ENCODE peak calls at places on chromosomes 6 and 20, in ten cellular contexts. U is KG1, K is iPS DF 19.7, E is thoracic aorta, Z is IMR-90, R is NCI-H2171 treated with DMSO at 0.1 percent for 48 hours, L is retina, C is MG63, M is neural crest cell, V is body of pancreas. W is an unnamed sample.

GRCh38 chr6:125077453-125077852 is 76.1 kb upstream of the TPD52L1 start:
- DNase-seq in V (no peak), Z (no peak), M (no peak), L (no peak), E (no peak), R (no peak), K (no peak), C (no peak), U (no peak), W (no peak)

GRCh38 chr6:44977406-44977740 is 350.8 kb upstream of the RUNX2 start:
- DNase-seq in Z (no peak), E (no peak), L (no peak), U (no peak), V (no peak), M (no peak), K (no peak), C (no peak), R (no peak), W (no peak)

GRCh38 chr6:145042559-145042958 is 692.8 kb downstream of the EPM2A start:
- DNase-seq in R (no peak), E (no peak), M (no peak), L (no peak), K (peak; percentile 9), V (no peak), Z (no peak), U (no peak), C (no peak), W (no peak)

GRCh38 chr20:6104493-6105188 is 18.2 kb downstream of the FERMT1 start:
- DNase-seq in U (no peak), V (no peak), M (no peak), R (peak; percentile 76), E (no peak), K (no peak), Z (peak; percentile 34), C (no peak), L (peak; percentile 15), W (no peak)

GRCh38 chr6:90214966-90215365 is 81.7 kb downstream of the BACH2 start:
- DNase-seq in K (no peak), Z (no peak), L (no peak), C (no peak), U (no peak), R (no peak), M (no peak), E (no peak), V (no peak), W (no peak)

GRCh38 chr6:147738089-147738488 is 229.6 kb downstream of the SAMD5 start:
- DNase-seq in M (no peak), R (no peak), Z (no peak), V (no peak), C (no peak), K (no peak), L (no peak), U (no peak), E (no peak), W (no peak)

GRCh38 chr6:63527658-63528514 is 44.4 kb upstream of the LOC128125822 start:
- DNase-seq in U (no peak), Z (peak; percentile 100), R (no peak), V (peak; percentile 81), K (no peak), E (no peak), C (peak; percentile 81), L (no peak), M (no peak), W (peak; percentile 96)

GRCh38 chr6:117616971-117617765 is 14.9 kb upstream of the GOPC start:
- DNase-seq in V (no peak), L (no peak), U (no peak), K (no peak), R (no peak), M (no peak), E (no peak), C (peak; percentile 5), Z (no peak), W (no peak)

GRCh38 chr6:116101298-116101718 is 655 bp downstream of the NT5DC1 start:
- DNase-seq in C (no peak), U (peak; percentile 83), Z (no peak), M (no peak), R (no peak), E (peak; percentile 28), K (no peak), V (no peak), L (no peak), W (no peak)

GRCh38 chr20:44706371-44707258 is 8.6 kb upstream of the CCN5 start:
- DNase-seq in R (no peak), L (peak; percentile 53), M (no peak), U (no peak), E (peak; percentile 76), C (peak; percentile 76), K (no peak), Z (peak; percentile 35), V (no peak), W (no peak)

GRCh38 chr20:1933465-1933870 is 38.3 kb downstream of the SIRPA start:
- DNase-seq in L (peak; percentile 18), E (no peak), K (no peak), U (no peak), R (no peak), C (peak; percentile 92), M (no peak), Z (peak; percentile 36), V (peak; percentile 58), W (no peak)

GRCh38 chr6:119902681-119903080 is 553.1 kb upstream of the MAN1A1 start:
- DNase-seq in C (no peak), V (no peak), E (no peak), R (no peak), K (no peak), M (no peak), L (no peak), Z (no peak), U (no peak), W (no peak)

GRCh38 chr6:40852667-40853383 is 186.2 kb downstream of the UNC5CL start:
- DNase-seq in R (no peak), C (no peak), K (peak; percentile 17), V (no peak), U (no peak), Z (no peak), E (no peak), L (no peak), M (no peak), W (no peak)

GRCh38 chr20:5282561-5282960 is 34.2 kb downstream of the PROKR2 start:
- DNase-seq in E (no peak), U (no peak), C (no peak), L (no peak), R (no peak), Z (no peak), K (no peak), V (no peak), M (no peak), W (no peak)

GRCh38 chr20:49706548-49707517 is 6.8 kb downstream of the B4GALT5 start:
- DNase-seq in K (no peak), L (no peak), V (no peak), U (no peak), M (peak; percentile 8), Z (no peak), C (no peak), E (no peak), R (no peak), W (no peak)

GRCh38 chr6:147222160-147222838 is 18.1 kb downstream of the STXBP5 start:
- DNase-seq in M (no peak), L (no peak), Z (peak; percentile 52), U (no peak), K (no peak), C (no peak), E (no peak), V (no peak), R (no peak), W (no peak)

GRCh38 chr6:14673201-14673600 is 555.6 kb downstream of the CD83 start:
- DNase-seq in U (no peak), E (no peak), K (no peak), R (no peak), Z (peak; percentile 83), C (no peak), M (no peak), V (no peak), L (no peak), W (no peak)

GRCh38 chr6:122977180-122977579 is 18.9 kb upstream of the CLVS2 start:
- DNase-seq in K (no peak), M (no peak), C (no peak), E (no peak), U (no peak), V (no peak), Z (no peak), L (no peak), R (no peak), W (no peak)

GRCh38 chr6:157982580-157983438 is 1.1 kb downstream of the SYNJ2 start:
- DNase-seq in R (no peak), M (no peak), U (no peak), Z (peak; percentile 54), L (no peak), K (no peak), E (no peak), C (peak; percentile 66), V (peak; percentile 46), W (no peak)

GRCh38 chr20:5722927-5723326 is 27.3 kb upstream of the SHLD1 start:
- DNase-seq in V (no peak), R (no peak), L (no peak), M (no peak), C (no peak), Z (no peak), U (no peak), K (no peak), E (no peak), W (no peak)

GRCh38 chr6:57226221-57226620 is 4.1 kb upstream of the RAB23 start:
- DNase-seq in V (no peak), C (no peak), L (peak; percentile 26), K (no peak), U (no peak), R (no peak), M (no peak), E (no peak), Z (no peak), W (no peak)

GRCh38 chr6:1952726-1953360 is 292.6 kb downstream of the GMDS start:
- DNase-seq in K (no peak), L (no peak), R (no peak), E (no peak), V (no peak), U (no peak), C (peak; percentile 63), Z (peak; percentile 100), M (no peak), W (peak; percentile 94)

W was measured in epithelial cell of prostate.